ENCODE peak calls at places on chromosomes 12 and 14, in six cellular contexts. One of them, this sample, is unnamed.

GRCh38 chr12:84043355-84043754 is 869.2 kb downstream of the SLC6A15 start:
- DNase-seq in left ventricle myocardium inferior: no peak
- DNase-seq in fibroblast of the aortic adventitia: no peak
- DNase-seq in neural progenitor cell: no peak
- DNase-seq in Kasumi-1: no peak
- DNase-seq in lower leg skin: no peak
- DNase-seq in this sample: no peak

GRCh38 chr14:52071675-52072074 is 2.8 kb upstream of the NID2 start:
- DNase-seq in left ventricle myocardium inferior: no peak
- DNase-seq in fibroblast of the aortic adventitia: peak
- DNase-seq in neural progenitor cell: peak
- DNase-seq in Kasumi-1: peak
- DNase-seq in lower leg skin: no peak
- DNase-seq in this sample: no peak

GRCh38 chr12:87085286-87085685 is 829.1 kb upstream of the MGAT4C start:
- DNase-seq in left ventricle myocardium inferior: no peak
- DNase-seq in fibroblast of the aortic adventitia: no peak
- DNase-seq in neural progenitor cell: no peak
- DNase-seq in Kasumi-1: no peak
- DNase-seq in lower leg skin: no peak
- DNase-seq in this sample: no peak

GRCh38 chr14:55451950-55452349 is 11.5 kb upstream of the TBPL2 start:
- DNase-seq in left ventricle myocardium inferior: no peak
- DNase-seq in fibroblast of the aortic adventitia: no peak
- DNase-seq in neural progenitor cell: no peak
- DNase-seq in Kasumi-1: no peak
- DNase-seq in lower leg skin: no peak
- DNase-seq in this sample: no peak

GRCh38 chr12:88814789-88815188 is 234.5 kb upstream of the KITLG start:
- DNase-seq in left ventricle myocardium inferior: no peak
- DNase-seq in fibroblast of the aortic adventitia: no peak
- DNase-seq in neural progenitor cell: no peak
- DNase-seq in Kasumi-1: no peak
- DNase-seq in lower leg skin: no peak
- DNase-seq in this sample: no peak

GRCh38 chr14:95242870-95243269 is 76.8 kb downstream of the CLMN start:
- DNase-seq in left ventricle myocardium inferior: no peak
- DNase-seq in fibroblast of the aortic adventitia: no peak
- DNase-seq in neural progenitor cell: no peak
- DNase-seq in Kasumi-1: no peak
- DNase-seq in lower leg skin: no peak
- DNase-seq in this sample: no peak

GRCh38 chr12:96108321-96108720 is 72.9 kb upstream of the LTA4H start:
- DNase-seq in left ventricle myocardium inferior: peak
- DNase-seq in fibroblast of the aortic adventitia: no peak
- DNase-seq in neural progenitor cell: no peak
- DNase-seq in Kasumi-1: peak
- DNase-seq in lower leg skin: peak
- DNase-seq in this sample: no peak

GRCh38 chr12:53414756-53415417 is 8.8 kb upstream of the AMHR2 start:
- DNase-seq in left ventricle myocardium inferior: no peak
- DNase-seq in fibroblast of the aortic adventitia: peak
- DNase-seq in neural progenitor cell: peak
- DNase-seq in Kasumi-1: no peak
- DNase-seq in lower leg skin: no peak
- DNase-seq in this sample: no peak

GRCh38 chr12:65868133-65868705 is 43.9 kb downstream of the HMGA2 start:
- DNase-seq in left ventricle myocardium inferior: no peak
- DNase-seq in fibroblast of the aortic adventitia: peak
- DNase-seq in neural progenitor cell: no peak
- DNase-seq in Kasumi-1: peak
- DNase-seq in lower leg skin: no peak
- DNase-seq in this sample: no peak

GRCh38 chr14:98162829-98163228 is 1109.2 kb downstream of the BCL11B start:
- DNase-seq in left ventricle myocardium inferior: no peak
- DNase-seq in fibroblast of the aortic adventitia: no peak
- DNase-seq in neural progenitor cell: no peak
- DNase-seq in Kasumi-1: no peak
- DNase-seq in lower leg skin: no peak
- DNase-seq in this sample: no peak

GRCh38 chr12:113462117-113462774 is 9.4 kb downstream of the LHX5 start:
- DNase-seq in left ventricle myocardium inferior: peak
- DNase-seq in fibroblast of the aortic adventitia: peak
- DNase-seq in neural progenitor cell: peak
- DNase-seq in Kasumi-1: peak
- DNase-seq in lower leg skin: peak
- DNase-seq in this sample: peak

GRCh38 chr14:62451221-62451620 is 594.0 kb downstream of the KCNH5 start:
- DNase-seq in left ventricle myocardium inferior: no peak
- DNase-seq in fibroblast of the aortic adventitia: no peak
- DNase-seq in neural progenitor cell: no peak
- DNase-seq in Kasumi-1: no peak
- DNase-seq in lower leg skin: no peak
- DNase-seq in this sample: no peak

GRCh38 chr12:55037349-55037748 is 17.6 kb downstream of the NEUROD4 start:
- DNase-seq in left ventricle myocardium inferior: no peak
- DNase-seq in fibroblast of the aortic adventitia: no peak
- DNase-seq in neural progenitor cell: no peak
- DNase-seq in Kasumi-1: no peak
- DNase-seq in lower leg skin: no peak
- DNase-seq in this sample: no peak

GRCh38 chr14:34461334-34462131 is 507 bp downstream of the SPTSSA start:
- DNase-seq in left ventricle myocardium inferior: peak
- DNase-seq in fibroblast of the aortic adventitia: peak
- DNase-seq in neural progenitor cell: peak
- DNase-seq in Kasumi-1: peak
- DNase-seq in lower leg skin: peak
- DNase-seq in this sample: peak

GRCh38 chr14:68442828-68443460 is 349.9 kb downstream of the ZFP36L1 start:
- DNase-seq in left ventricle myocardium inferior: no peak
- DNase-seq in fibroblast of the aortic adventitia: peak
- DNase-seq in neural progenitor cell: no peak
- DNase-seq in Kasumi-1: no peak
- DNase-seq in lower leg skin: no peak
- DNase-seq in this sample: no peak

GRCh38 chr14:65193891-65194290 is 91.6 kb upstream of the MAX start:
- DNase-seq in left ventricle myocardium inferior: no peak
- DNase-seq in fibroblast of the aortic adventitia: no peak
- DNase-seq in neural progenitor cell: no peak
- DNase-seq in Kasumi-1: no peak
- DNase-seq in lower leg skin: no peak
- DNase-seq in this sample: no peak

GRCh38 chr12:96879301-96879700 is 27.8 kb upstream of the NEDD1 start:
- DNase-seq in left ventricle myocardium inferior: no peak
- DNase-seq in fibroblast of the aortic adventitia: peak
- DNase-seq in neural progenitor cell: no peak
- DNase-seq in Kasumi-1: no peak
- DNase-seq in lower leg skin: no peak
- DNase-seq in this sample: no peak

GRCh38 chr12:109650808-109651207 is 62.8 kb upstream of the FAM222A start:
- DNase-seq in left ventricle myocardium inferior: no peak
- DNase-seq in fibroblast of the aortic adventitia: no peak
- DNase-seq in neural progenitor cell: no peak
- DNase-seq in Kasumi-1: no peak
- DNase-seq in lower leg skin: no peak
- DNase-seq in this sample: no peak

GRCh38 chr12:54038760-54039414 is 6.0 kb downstream of the HOXC5 start:
- DNase-seq in left ventricle myocardium inferior: no peak
- DNase-seq in fibroblast of the aortic adventitia: no peak
- DNase-seq in neural progenitor cell: peak
- DNase-seq in Kasumi-1: no peak
- DNase-seq in lower leg skin: no peak
- DNase-seq in this sample: no peak

GRCh38 chr14:51677738-51678137 is 26.0 kb downstream of the FRMD6 start:
- DNase-seq in left ventricle myocardium inferior: no peak
- DNase-seq in fibroblast of the aortic adventitia: no peak
- DNase-seq in neural progenitor cell: no peak
- DNase-seq in Kasumi-1: no peak
- DNase-seq in lower leg skin: no peak
- DNase-seq in this sample: no peak

GRCh38 chr14:91374897-91375747 is 42.5 kb downstream of the CCDC88C start:
- DNase-seq in left ventricle myocardium inferior: no peak
- DNase-seq in fibroblast of the aortic adventitia: no peak
- DNase-seq in neural progenitor cell: peak
- DNase-seq in Kasumi-1: no peak
- DNase-seq in lower leg skin: no peak
- DNase-seq in this sample: no peak

GRCh38 chr12:107368586-107368985 is 275.2 kb upstream of the CRY1 start:
- DNase-seq in left ventricle myocardium inferior: no peak
- DNase-seq in fibroblast of the aortic adventitia: no peak
- DNase-seq in neural progenitor cell: no peak
- DNase-seq in Kasumi-1: no peak
- DNase-seq in lower leg skin: no peak
- DNase-seq in this sample: no peak

This sample was measured in GM13977.